ENCODE peak calls at places on chromosome 11, in five cellular contexts. One of them, this sample, is unnamed.

GRCh38 chr11:72238040-72238450 is 5.9 kb downstream of the PHOX2A start:
- DNase-seq in GM10248: peak
- DNase-seq in NCI-H774: peak
- DNase-seq in NCI-H1092 treated with DMSO at 0.1 percent for 48 hours: peak
- DNase-seq in GM23248: peak
- DNase-seq in this sample: no peak

GRCh38 chr11:92657226-92657625 is 312.2 kb upstream of the MTNR1B start:
- DNase-seq in NCI-H774: no peak
- DNase-seq in NCI-H1092 treated with DMSO at 0.1 percent for 48 hours: no peak
- DNase-seq in GM10248: no peak
- DNase-seq in GM23248: no peak
- DNase-seq in this sample: no peak

GRCh38 chr11:127493330-127493729 is 492.8 kb upstream of the KIRREL3 start:
- DNase-seq in NCI-H774: peak
- DNase-seq in GM10248: no peak
- DNase-seq in GM23248: peak
- DNase-seq in NCI-H1092 treated with DMSO at 0.1 percent for 48 hours: peak
- DNase-seq in this sample: no peak

GRCh38 chr11:34793666-34794065 is 122.5 kb downstream of the APIP start:
- DNase-seq in NCI-H774: no peak
- DNase-seq in GM10248: no peak
- DNase-seq in NCI-H1092 treated with DMSO at 0.1 percent for 48 hours: no peak
- DNase-seq in GM23248: no peak
- DNase-seq in this sample: no peak

GRCh38 chr11:62338218-62338617 is 970 bp downstream of the ASRGL1 start:
- DNase-seq in NCI-H1092 treated with DMSO at 0.1 percent for 48 hours: no peak
- DNase-seq in GM23248: no peak
- DNase-seq in NCI-H774: no peak
- DNase-seq in GM10248: no peak
- DNase-seq in this sample: no peak

GRCh38 chr11:106621479-106621878 is 396.8 kb downstream of the GUCY1A2 start:
- DNase-seq in GM10248: no peak
- DNase-seq in NCI-H774: no peak
- DNase-seq in GM23248: no peak
- DNase-seq in NCI-H1092 treated with DMSO at 0.1 percent for 48 hours: no peak
- DNase-seq in this sample: no peak

GRCh38 chr11:86524603-86525352 is 147.6 kb downstream of the ME3 start:
- DNase-seq in GM10248: no peak
- DNase-seq in NCI-H1092 treated with DMSO at 0.1 percent for 48 hours: no peak
- DNase-seq in GM23248: peak
- DNase-seq in NCI-H774: no peak
- DNase-seq in this sample: no peak

GRCh38 chr11:133956650-133957633 is at the start of gene IGSF9B:
- DNase-seq in NCI-H774: peak
- DNase-seq in GM23248: peak
- DNase-seq in NCI-H1092 treated with DMSO at 0.1 percent for 48 hours: peak
- DNase-seq in GM10248: peak
- DNase-seq in this sample: peak

GRCh38 chr11:11155962-11156815 is 196.9 kb downstream of the CSNK2A3 start:
- DNase-seq in GM23248: no peak
- DNase-seq in NCI-H1092 treated with DMSO at 0.1 percent for 48 hours: peak
- DNase-seq in NCI-H774: no peak
- DNase-seq in GM10248: peak
- DNase-seq in this sample: no peak

GRCh38 chr11:114774599-114775365 is 96.5 kb downstream of the NXPE2 start:
- DNase-seq in GM10248: peak
- DNase-seq in NCI-H774: peak
- DNase-seq in GM23248: peak
- DNase-seq in NCI-H1092 treated with DMSO at 0.1 percent for 48 hours: peak
- DNase-seq in this sample: no peak

GRCh38 chr11:96307748-96308133 is 35.3 kb downstream of the MAML2 start:
- DNase-seq in NCI-H774: no peak
- DNase-seq in GM10248: no peak
- DNase-seq in GM23248: peak
- DNase-seq in NCI-H1092 treated with DMSO at 0.1 percent for 48 hours: no peak
- DNase-seq in this sample: no peak

GRCh38 chr11:107956543-107956942 is 28.3 kb downstream of the RAB39A start:
- DNase-seq in NCI-H1092 treated with DMSO at 0.1 percent for 48 hours: no peak
- DNase-seq in GM10248: no peak
- DNase-seq in GM23248: no peak
- DNase-seq in NCI-H774: no peak
- DNase-seq in this sample: no peak

GRCh38 chr11:27427183-27427980 is 45.2 kb downstream of the LGR4 start:
- DNase-seq in NCI-H1092 treated with DMSO at 0.1 percent for 48 hours: peak
- DNase-seq in NCI-H774: no peak
- DNase-seq in GM10248: no peak
- DNase-seq in GM23248: peak
- DNase-seq in this sample: no peak

GRCh38 chr11:117186431-117186761 is 7.9 kb downstream of the SIDT2 start:
- DNase-seq in GM10248: no peak
- DNase-seq in GM23248: no peak
- DNase-seq in NCI-H774: no peak
- DNase-seq in NCI-H1092 treated with DMSO at 0.1 percent for 48 hours: no peak
- DNase-seq in this sample: no peak

GRCh38 chr11:118715245-118715807 is 35.9 kb upstream of the TREH start:
- DNase-seq in GM10248: no peak
- DNase-seq in NCI-H774: no peak
- DNase-seq in GM23248: no peak
- DNase-seq in NCI-H1092 treated with DMSO at 0.1 percent for 48 hours: no peak
- DNase-seq in this sample: no peak

GRCh38 chr11:10490398-10491232 is 35.6 kb downstream of the AMPD3 start:
- DNase-seq in GM10248: no peak
- DNase-seq in NCI-H774: peak
- DNase-seq in GM23248: peak
- DNase-seq in NCI-H1092 treated with DMSO at 0.1 percent for 48 hours: no peak
- DNase-seq in this sample: no peak

GRCh38 chr11:124075841-124076571 is 34.9 kb upstream of the OR10G7 start:
- DNase-seq in NCI-H1092 treated with DMSO at 0.1 percent for 48 hours: peak
- DNase-seq in NCI-H774: peak
- DNase-seq in GM23248: peak
- DNase-seq in GM10248: peak
- DNase-seq in this sample: no peak

GRCh38 chr11:88651556-88651955 is 314.0 kb upstream of the CTSC start:
- DNase-seq in GM23248: no peak
- DNase-seq in GM10248: no peak
- DNase-seq in NCI-H1092 treated with DMSO at 0.1 percent for 48 hours: no peak
- DNase-seq in NCI-H774: no peak
- DNase-seq in this sample: no peak

GRCh38 chr11:13169709-13170108 is 107.9 kb upstream of the BMAL1 start:
- DNase-seq in GM10248: no peak
- DNase-seq in NCI-H1092 treated with DMSO at 0.1 percent for 48 hours: no peak
- DNase-seq in NCI-H774: no peak
- DNase-seq in GM23248: peak
- DNase-seq in this sample: no peak

GRCh38 chr11:101487775-101488174 is 96.0 kb downstream of the TRPC6 start:
- DNase-seq in NCI-H1092 treated with DMSO at 0.1 percent for 48 hours: no peak
- DNase-seq in NCI-H774: no peak
- DNase-seq in GM10248: no peak
- DNase-seq in GM23248: peak
- DNase-seq in this sample: no peak

GRCh38 chr11:69153661-69154060 is 2.1 kb upstream of the SMIM38 start:
- DNase-seq in NCI-H774: no peak
- DNase-seq in GM10248: no peak
- DNase-seq in NCI-H1092 treated with DMSO at 0.1 percent for 48 hours: no peak
- DNase-seq in GM23248: peak
- DNase-seq in this sample: no peak

GRCh38 chr11:45624095-45624494 is 41.3 kb downstream of the CHST1 start:
- DNase-seq in NCI-H774: no peak
- DNase-seq in NCI-H1092 treated with DMSO at 0.1 percent for 48 hours: no peak
- DNase-seq in GM10248: no peak
- DNase-seq in GM23248: no peak
- DNase-seq in this sample: no peak

GRCh38 chr11:71183878-71184277 is 68.5 kb downstream of the SHANK2 start:
- DNase-seq in NCI-H774: no peak
- DNase-seq in GM10248: no peak
- DNase-seq in NCI-H1092 treated with DMSO at 0.1 percent for 48 hours: peak
- DNase-seq in GM23248: no peak
- DNase-seq in this sample: no peak

GRCh38 chr11:34053161-34053686 is 1.7 kb downstream of the CAPRIN1 start:
- DNase-seq in NCI-H1092 treated with DMSO at 0.1 percent for 48 hours: peak
- DNase-seq in GM10248: peak
- DNase-seq in GM23248: peak
- DNase-seq in NCI-H774: peak
- DNase-seq in this sample: peak

GRCh38 chr11:112162761-112163669 is 879 bp downstream of the IL18 start:
- DNase-seq in NCI-H1092 treated with DMSO at 0.1 percent for 48 hours: no peak
- DNase-seq in GM23248: peak
- DNase-seq in GM10248: no peak
- DNase-seq in NCI-H774: no peak
- DNase-seq in this sample: no peak

GRCh38 chr11:121670792-121671275 is 218.1 kb upstream of the SORL1-AS1 start:
- DNase-seq in GM10248: no peak
- DNase-seq in GM23248: peak
- DNase-seq in NCI-H774: no peak
- DNase-seq in NCI-H1092 treated with DMSO at 0.1 percent for 48 hours: peak
- DNase-seq in this sample: no peak

GRCh38 chr11:79973701-79974626 is 533.1 kb upstream of the TENM4 start:
- DNase-seq in GM10248: no peak
- DNase-seq in NCI-H774: peak
- DNase-seq in GM23248: no peak
- DNase-seq in NCI-H1092 treated with DMSO at 0.1 percent for 48 hours: no peak
- DNase-seq in this sample: no peak

GRCh38 chr11:64867748-64868462 is 10.5 kb downstream of the EHD1 start:
- DNase-seq in GM23248: no peak
- DNase-seq in NCI-H774: no peak
- DNase-seq in GM10248: no peak
- DNase-seq in NCI-H1092 treated with DMSO at 0.1 percent for 48 hours: no peak
- DNase-seq in this sample: no peak

GRCh38 chr11:65489061-65489705 is 9.7 kb upstream of the MALAT1 start:
- DNase-seq in NCI-H774: no peak
- DNase-seq in NCI-H1092 treated with DMSO at 0.1 percent for 48 hours: no peak
- DNase-seq in GM10248: no peak
- DNase-seq in GM23248: peak
- DNase-seq in this sample: no peak

GRCh38 chr11:134407321-134407828 is 4.7 kb downstream of the B3GAT1 start:
- DNase-seq in GM10248: no peak
- DNase-seq in NCI-H1092 treated with DMSO at 0.1 percent for 48 hours: peak
- DNase-seq in NCI-H774: no peak
- DNase-seq in GM23248: no peak
- DNase-seq in this sample: no peak

GRCh38 chr11:90468923-90469322 is 246.1 kb upstream of the CHORDC1 start:
- DNase-seq in GM10248: no peak
- DNase-seq in NCI-H1092 treated with DMSO at 0.1 percent for 48 hours: no peak
- DNase-seq in GM23248: peak
- DNase-seq in NCI-H774: no peak
- DNase-seq in this sample: no peak